ENCODE peak calls at places on chromosomes 5 and 9, in eight cellular contexts. F is NCI-H187 treated with DMSO at 0.1 percent for 48 hours; C is nucleus accumbens; T is stimulated activated CD8-positive, alpha-beta memory T cell treated with anti-CD3 and anti-CD28 coated beads, Interleukin-4, amount 100 ng/mL, for 1 hour; G is stimulated activated CD4-positive, alpha-beta T cell treated with anti-CD3 and anti-CD28 coated beads, Interleukin-12 subunit alpha, Interleukin-12 subunit beta, amount 100 ng/mL, for 24 hours; M is T follicular helper cell; H is NCI-H1417 treated with DMSO at 0.1 percent for 48 hours; B is AG09309. J is an unnamed sample.

GRCh38 chr9:37337301-37337905 is 85.1 kb upstream of the GRHPR start:
- DNase-seq in M (no peak), H (no peak), T (no peak), C (no peak), G (no peak), F (no peak), B (no peak), J (no peak)

GRCh38 chr5:120072054-120072453 is 392.0 kb upstream of the PRR16 start:
- DNase-seq in H (no peak), T (no peak), C (no peak), F (no peak), B (no peak), M (no peak), G (no peak), J (no peak)

GRCh38 chr5:117945261-117945660 is 1043.1 kb downstream of the DTWD2 start:
- DNase-seq in H (no peak), C (no peak), F (no peak), M (no peak), B (no peak), G (no peak), T (no peak), J (no peak)

GRCh38 chr5:54249210-54250028 is 61.0 kb downstream of the ARL15 start:
- DNase-seq in B (no peak), H (no peak), C (no peak), M (peak), F (no peak), G (no peak), T (no peak), J (no peak)

GRCh38 chr9:87766697-87767096 is 40.8 kb downstream of the CTSL start:
- DNase-seq in H (no peak), G (no peak), C (no peak), T (no peak), F (no peak), B (no peak), M (no peak), J (no peak)

GRCh38 chr5:162496080-162496808 is 428.7 kb downstream of the GABRG2 start:
- DNase-seq in B (no peak), F (no peak), T (no peak), G (no peak), C (no peak), M (no peak), H (no peak), J (no peak)

GRCh38 chr9:78439866-78440830 is 143.2 kb downstream of the PSAT1 start:
- DNase-seq in T (no peak), M (no peak), H (no peak), G (no peak), C (no peak), F (no peak), B (no peak), J (no peak)

GRCh38 chr9:121253821-121254471 is 14.0 kb upstream of the GSN start:
- DNase-seq in G (no peak), H (no peak), M (no peak), T (no peak), C (no peak), B (no peak), F (no peak), J (no peak)

GRCh38 chr5:124935060-124935459 is 188.6 kb upstream of the ZNF608 start:
- DNase-seq in G (no peak), T (no peak), M (no peak), H (no peak), B (no peak), C (no peak), F (no peak), J (no peak)

GRCh38 chr5:134507495-134507894 is 18.0 kb upstream of the JADE2 start:
- DNase-seq in H (no peak), G (no peak), T (no peak), M (no peak), F (no peak), C (no peak), B (no peak), J (no peak)

J was measured in HS-27A.